ENCODE peak calls at places on chromosomes 5 and 9, in six cellular contexts. R, S, H, Q, A and W are unnamed samples. For H3K79me2 and H3K9me3, the result is how much of the 10 kb centered on the place peaks cover.

GRCh38 chr9:88949425-88949824 is 41.8 kb upstream of the S1PR3 start:
- DNase-seq in R (no peak), S (no peak), H (no peak), Q (peak), A (peak), W (no peak)

GRCh38 chr5:172906436-172906835 is 52.8 kb upstream of the RPL26L1 start:
- DNase-seq in R (no peak), S (no peak), H (peak), Q (no peak), A (peak), W (no peak)

GRCh38 chr5:117118499-117118898 is 543.9 kb upstream of the SEMA6A start:
- DNase-seq in R (no peak), S (no peak), H (no peak), Q (no peak), A (no peak), W (no peak)

GRCh38 chr5:179137001-179137642 is 76.9 kb downstream of the ZNF354C start:
- DNase-seq in R (no peak), S (no peak), H (no peak), Q (no peak), A (no peak), W (no peak)

GRCh38 chr9:135604437-135605237 is 34.7 kb downstream of the GLT6D1 start:
- DNase-seq in R (no peak), S (no peak), H (no peak), Q (no peak), A (no peak), W (no peak)

GRCh38 chr5:164000241-164000640 is 494.8 kb downstream of the MAT2B start:
- DNase-seq in R (no peak), S (no peak), H (no peak), Q (no peak), A (no peak), W (no peak)

GRCh38 chr5:67496051-67496450 is 299.5 kb upstream of the CD180 start:
- DNase-seq in R (no peak), S (no peak), H (no peak), Q (no peak), A (no peak), W (no peak)

GRCh38 chr9:88972401-88972800 is 18.9 kb upstream of the S1PR3 start:
- DNase-seq in R (no peak), S (no peak), H (no peak), Q (no peak), A (no peak), W (no peak)

GRCh38 chr5:131302506-131302905 is 38.7 kb downstream of the CDC42SE2 start:
- DNase-seq in R (no peak), S (no peak), H (no peak), Q (no peak), A (no peak), W (peak)

GRCh38 chr9:120876842-120877240 is at the start of gene PHF19:
- DNase-seq in R (no peak), S (no peak), H (no peak), Q (peak), A (peak), W (peak)

GRCh38 chr9:3708751-3709150 is 182.9 kb upstream of the RFX3 start:
- DNase-seq in R (no peak), S (no peak), H (peak), Q (no peak), A (peak), W (peak)

GRCh38 chr5:176780951-176781350 is 29.4 kb upstream of the UNC5A start:
- DNase-seq in R (no peak), S (no peak), H (no peak), Q (no peak), A (no peak), W (peak)

GRCh38 chr9:118761016-118761790 is 608.0 kb downstream of the BRINP1 start:
- DNase-seq in R (no peak), S (no peak), H (no peak), Q (no peak), A (no peak), W (no peak)

GRCh38 chr5:85488295-85488694 is 1103.6 kb upstream of the EDIL3 start:
- DNase-seq in R (no peak), S (no peak), H (no peak), Q (no peak), A (no peak), W (no peak)

GRCh38 chr9:16032799-16033198 is 480.0 kb downstream of the CCDC171 start:
- DNase-seq in R (peak), S (no peak), H (no peak), Q (peak), A (peak), W (peak)

GRCh38 chr5:16597946-16598694 is 18.7 kb downstream of the RETREG1 start:
- DNase-seq in R (no peak), S (peak), H (no peak), Q (no peak), A (no peak), W (no peak)

GRCh38 chr5:14362511-14362910 is 219.1 kb upstream of the OTULINL start:
- DNase-seq in R (no peak), S (no peak), H (no peak), Q (no peak), A (no peak), W (no peak)
- H3K79me2 ChIP-seq in R (under half), S (under half), H (under half), Q (under half), A (under half), W (under half)

GRCh38 chr9:18595597-18595996 is 121.6 kb downstream of the ADAMTSL1 start:
- DNase-seq in R (no peak), S (no peak), H (no peak), Q (no peak), A (no peak), W (no peak)

GRCh38 chr9:18591261-18591660 is 117.3 kb downstream of the ADAMTSL1 start:
- DNase-seq in R (no peak), S (no peak), H (no peak), Q (no peak), A (no peak), W (no peak)

GRCh38 chr9:18596920-18597319 is 123.0 kb downstream of the ADAMTSL1 start:
- DNase-seq in R (no peak), S (no peak), H (no peak), Q (no peak), A (peak), W (no peak)

GRCh38 chr9:18594837-18595236 is 120.9 kb downstream of the ADAMTSL1 start:
- DNase-seq in R (no peak), S (no peak), H (no peak), Q (no peak), A (no peak), W (no peak)
- H3K9me3 ChIP-seq in R (under half), S (under half), H (under half), Q (under half), A (under half), W (under half)

GRCh38 chr9:92726971-92727715 is 37.5 kb downstream of the BICD2 start:
- DNase-seq in R (no peak), S (peak), H (no peak), Q (peak), A (no peak), W (no peak)
- H3K79me2 ChIP-seq in R (half or more), S (under half), H (under half), Q (under half), A (under half), W (under half)

GRCh38 chr5:89087551-89088318 is 204.8 kb upstream of the MEF2C start:
- DNase-seq in R (no peak), S (no peak), H (no peak), Q (peak), A (no peak), W (no peak)
- H3K9me3 ChIP-seq in R (under half), S (under half), H (under half), Q (under half), A (under half), W (under half)

GRCh38 chr9:137679695-137680305 is 61.0 kb downstream of the EHMT1 start:
- DNase-seq in R (no peak), S (no peak), H (no peak), Q (no peak), A (no peak), W (no peak)
- H3K79me2 ChIP-seq in R (half or more), S (under half), H (half or more), Q (half or more), A (under half), W (half or more)

GRCh38 chr5:2471152-2471879 is 280.2 kb downstream of the IRX2 start:
- DNase-seq in R (no peak), S (no peak), H (no peak), Q (no peak), A (no peak), W (no peak)
- H3K9me3 ChIP-seq in R (under half), S (under half), H (under half), Q (under half), A (under half), W (under half)